ENCODE peak calls at places on chromosomes 2 and 18, in ten cellular contexts. W is cardiac muscle cell; R is upper lobe of right lung; I is mammary epithelial cell; T is left ventricle myocardium inferior; M is esophagus squamous epithelium; Z is IMR-90; U is colonic mucosa; F is CD8-positive, alpha-beta memory T cell; N is neuronal stem cell. G is an unnamed sample.
A peak's percentile ranks its signal among the peaks of the same experiment; 100 is the strongest.

GRCh38 chr18:58590827-58591226 is 38.1 kb downstream of the ALPK2 start:
- DNase-seq in U (no peak), R (no peak), I (no peak), M (no peak), W (no peak), N (no peak), T (no peak), Z (no peak), F (no peak), G (peak; percentile 26)

GRCh38 chr18:11393486-11393885 is 215.9 kb upstream of the SLC35G4 start:
- DNase-seq in U (no peak), R (no peak), Z (no peak), N (no peak), M (no peak), I (no peak), W (no peak), T (peak; percentile 50), F (no peak), G (no peak)

GRCh38 chr2:215653344-215654015 is 217.6 kb upstream of the FN1 start:
- DNase-seq in M (no peak), I (no peak), W (no peak), T (no peak), Z (peak; percentile 70), N (no peak), U (no peak), R (no peak), F (no peak), G (no peak)

GRCh38 chr2:216018709-216019108 is 5.4 kb upstream of the MREG start:
- DNase-seq in Z (no peak), M (no peak), N (no peak), R (no peak), T (no peak), I (no peak), W (no peak), U (no peak), F (no peak), G (no peak)

GRCh38 chr2:203437516-203437915 is 97.6 kb downstream of the RAPH1 start:
- DNase-seq in I (no peak), N (no peak), Z (no peak), T (no peak), W (no peak), R (no peak), M (no peak), U (no peak), F (no peak), G (no peak)

GRCh38 chr2:192473331-192473730 is 278.6 kb upstream of the TMEFF2 start:
- DNase-seq in R (no peak), W (no peak), M (no peak), N (no peak), Z (no peak), F (no peak), I (peak; percentile 81), T (no peak), U (no peak), G (no peak)

GRCh38 chr2:105769504-105769903 is 24.8 kb downstream of the NCK2 start:
- DNase-seq in N (no peak), Z (no peak), M (no peak), W (no peak), U (no peak), R (no peak), F (no peak), T (no peak), I (no peak), G (peak; percentile 28)

GRCh38 chr2:105678346-105678745 is 66.4 kb upstream of the NCK2 start:
- DNase-seq in R (no peak), T (no peak), M (no peak), U (no peak), N (no peak), F (no peak), W (no peak), Z (no peak), I (no peak), G (no peak)

GRCh38 chr2:9782197-9782719 is 61.0 kb upstream of the TAF1B start:
- DNase-seq in U (peak; percentile 52), I (peak; percentile 88), Z (no peak), M (no peak), N (no peak), R (peak; percentile 61), F (peak; percentile 86), T (no peak), W (no peak), G (no peak)

GRCh38 chr18:23838801-23839366 is 149.6 kb downstream of the LAMA3 start:
- DNase-seq in F (no peak), I (peak; percentile 97), R (no peak), T (no peak), U (no peak), M (no peak), N (no peak), Z (peak; percentile 56), W (no peak), G (no peak)

GRCh38 chr2:34001557-34001956 is 402.5 kb upstream of the FAM98A start:
- DNase-seq in F (no peak), W (no peak), U (no peak), R (no peak), N (no peak), Z (no peak), T (no peak), M (no peak), I (no peak), G (no peak)

GRCh38 chr2:40281021-40281940 is 170.6 kb downstream of the SLC8A1 start:
- DNase-seq in U (no peak), R (no peak), Z (peak; percentile 89), T (no peak), N (no peak), F (no peak), W (peak; percentile 91), M (no peak), I (peak; percentile 91), G (peak; percentile 90)

DNA sequence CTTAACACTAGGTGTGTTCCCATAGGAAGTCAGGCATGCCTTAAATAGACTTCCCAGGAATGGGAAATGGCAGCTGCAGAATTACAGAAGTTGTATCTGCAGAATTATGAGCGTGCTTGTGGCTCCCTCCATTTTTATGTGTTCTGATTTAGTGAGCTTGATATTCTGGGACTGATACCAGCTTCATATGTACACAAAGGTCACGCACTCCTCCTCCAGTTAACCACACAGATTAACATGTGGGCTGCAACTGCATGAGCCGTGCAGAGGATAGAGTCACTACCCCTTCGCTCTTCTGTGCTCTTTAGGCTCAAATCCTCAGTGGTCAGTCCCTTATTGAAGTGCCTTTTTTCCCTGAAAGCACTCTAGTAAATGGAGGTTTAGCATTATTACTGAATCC is 238.1 kb downstream of the PRKCE start:
- DNase-seq in T (no peak), M (no peak), U (no peak), R (no peak), Z (no peak), F (no peak), I (no peak), N (no peak), W (no peak), G (no peak)
- H3K27ac ChIP-seq in T (peak overlapping the region; percentile 9), M (peak overlapping the region; percentile 42), U (no peak overlapping the region), R (peak overlapping the region; percentile 79), Z (no peak overlapping the region), F (no peak overlapping the region), I (no peak overlapping the region), N (no peak overlapping the region), W (peak overlapping the region; percentile 75), G (no peak overlapping the region)

DNA sequence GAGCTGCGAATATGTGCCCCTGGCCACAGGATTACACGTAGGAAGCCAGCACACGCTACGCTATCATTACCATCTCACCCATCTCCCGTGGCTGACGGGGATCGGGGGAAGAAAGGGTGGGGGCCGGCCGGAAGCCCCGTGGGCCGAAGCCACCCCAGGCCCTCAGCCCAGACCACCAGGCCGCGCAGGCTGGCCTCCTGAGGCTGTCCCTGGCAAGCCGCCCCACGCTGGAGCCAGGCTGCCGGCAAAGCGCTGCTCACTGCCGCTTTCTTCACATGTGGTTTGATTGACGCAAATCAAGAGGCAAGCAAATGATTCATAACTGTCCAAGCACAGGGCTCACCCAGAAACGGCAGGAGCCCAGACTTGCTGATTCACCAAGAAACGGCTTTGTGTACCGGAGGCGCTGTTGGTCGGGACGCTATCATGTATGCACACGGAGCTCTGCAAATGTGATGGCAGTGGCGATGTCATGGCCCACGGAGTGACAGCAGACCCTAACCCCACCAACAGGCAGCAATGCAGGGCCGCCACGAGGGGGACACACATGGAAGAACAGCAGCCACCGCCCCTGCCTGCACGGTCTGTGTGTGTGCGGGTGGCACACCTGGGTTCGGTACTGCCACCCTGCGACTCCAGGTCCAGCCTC is 125.7 kb downstream of the HDAC4 start:
- DNase-seq in N (no peak), W (no peak), Z (peak; percentile 98), R (peak; percentile 84), T (peak; percentile 78), F (peak; percentile 92), M (peak; percentile 42), U (peak; percentile 46), I (peak; percentile 94), G (peak; percentile 49)
- H3K4me3 ChIP-seq in N (no peak overlapping the region), W (no peak overlapping the region), Z (no peak overlapping the region), R (peak overlapping the region; percentile 14), T (peak overlapping the region; percentile 49), F (peak overlapping the region; percentile 54), M (peak overlapping the region; percentile 36), U (no peak overlapping the region), I (peak overlapping the region; percentile 29), G (no peak overlapping the region)

DNA sequence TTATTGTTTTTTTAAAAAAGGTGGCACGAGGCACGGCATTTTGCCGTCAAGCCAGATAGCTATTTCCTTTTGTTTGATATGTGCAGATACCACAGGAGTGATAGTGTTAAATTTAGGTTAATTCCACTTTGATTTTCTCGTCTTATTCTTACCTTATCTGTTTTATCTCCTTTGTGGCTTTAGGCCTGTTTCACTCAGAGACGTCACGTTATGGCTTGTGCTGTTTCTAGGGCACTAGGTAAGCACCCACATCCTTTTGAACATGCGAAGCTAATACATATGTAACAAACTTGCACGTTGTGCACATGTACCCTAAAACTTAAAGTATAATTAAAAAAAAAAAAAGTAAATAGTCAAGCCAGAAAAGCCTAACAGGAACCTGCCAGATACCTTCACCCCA is 57.8 kb downstream of the C18orf63 start:
- DNase-seq in U (peak; percentile 15), W (no peak), N (no peak), F (peak; percentile 80), T (no peak), Z (no peak), M (no peak), R (no peak), I (no peak), G (no peak)
- H3K27ac ChIP-seq in U (no peak overlapping the region), W (no peak overlapping the region), N (no peak overlapping the region), F (peak overlapping the region; percentile 25), T (no peak overlapping the region), Z (no peak overlapping the region), M (no peak overlapping the region), R (no peak overlapping the region), I (no peak overlapping the region), G (no peak overlapping the region)

DNA sequence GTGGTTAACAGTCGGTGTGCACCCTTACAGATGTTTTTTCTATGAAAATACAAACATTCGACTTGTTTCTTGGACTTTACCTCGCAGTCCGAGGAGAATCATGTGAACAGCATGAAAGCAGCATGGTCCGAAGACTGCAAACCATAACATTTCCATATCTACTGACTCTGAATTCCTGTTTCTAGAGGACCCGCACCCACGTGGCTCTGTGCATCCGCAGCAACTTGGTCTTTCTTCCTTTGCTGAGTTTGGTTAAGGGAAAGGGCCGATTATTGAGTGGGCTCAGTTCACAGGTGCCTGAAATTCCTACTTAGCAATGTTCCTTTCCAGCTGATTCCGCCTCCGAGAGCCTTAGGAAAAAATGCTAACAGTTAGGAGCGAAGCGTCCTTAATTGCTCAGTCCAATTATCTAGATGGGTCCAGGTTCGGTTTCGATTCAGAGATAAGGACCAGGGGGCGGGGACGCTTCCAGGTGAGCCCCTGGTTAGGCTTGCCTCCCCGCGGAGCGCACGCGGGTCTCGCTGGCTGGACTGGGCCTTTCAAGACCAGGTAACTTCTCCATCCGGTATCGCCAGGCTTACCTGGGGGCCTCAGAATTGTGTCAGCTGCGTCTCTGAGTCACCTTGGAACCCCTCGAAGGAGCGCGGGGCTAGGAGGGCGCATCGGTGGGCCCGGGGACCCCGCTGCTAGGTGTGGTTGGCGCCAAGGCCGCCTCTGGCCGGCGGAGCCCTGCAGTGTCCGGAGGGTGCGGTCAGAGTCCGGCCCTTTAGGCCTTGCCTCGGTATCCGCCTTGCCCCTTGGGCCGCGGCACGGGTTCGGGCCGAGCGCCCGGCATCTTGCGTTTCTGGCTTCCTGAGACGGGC is 1.1 kb upstream of the B3GNT2 start:
- DNase-seq in T (no peak), W (no peak), U (peak; percentile 50), Z (no peak), I (no peak), R (no peak), M (no peak), N (no peak), F (no peak), G (no peak)
- H3K4me3 ChIP-seq in T (peak overlapping the region; percentile 97), W (no peak overlapping the region), U (peak overlapping the region; percentile 83), Z (peak overlapping the region; percentile 91), I (peak overlapping the region; percentile 73), R (peak overlapping the region; percentile 95), M (peak overlapping the region; percentile 97), N (peak overlapping the region; percentile 92), F (peak overlapping the region; percentile 82), G (peak overlapping the region; percentile 95)

G was measured in testis.